ENCODE peak calls at places on chromosomes 13 and 19, in eight cellular contexts. One of them, this sample, is unnamed.

GRCh38 chr13:94351292-94352000 is 128.0 kb downstream of the DCT start:
- DNase-seq in amniotic stem cell: no peak
- DNase-seq in T-helper 9 cell: no peak
- DNase-seq in T-helper 17 cell: no peak
- DNase-seq in activated T-cell treated with anti-CD3 and anti-CD28 coated beads, Interleukin-2, amount 50 U/mL, for 72 hours: peak; percentile 36
- DNase-seq in NCI-H345: no peak
- DNase-seq in non-pigmented ciliary epithelial cell: no peak
- DNase-seq in stimulated activated CD4-positive, alpha-beta T cell treated with anti-CD3 and anti-CD28 coated beads, Interleukin-2, amount 100 ng/mL, for 24 hours: peak; percentile 15
- DNase-seq in this sample: no peak

GRCh38 chr19:55259540-55260210 is 858 bp upstream of the PPP6R1 start:
- DNase-seq in NCI-H345: no peak
- DNase-seq in stimulated activated CD4-positive, alpha-beta T cell treated with anti-CD3 and anti-CD28 coated beads, Interleukin-2, amount 100 ng/mL, for 24 hours: no peak
- DNase-seq in amniotic stem cell: no peak
- DNase-seq in activated T-cell treated with anti-CD3 and anti-CD28 coated beads, Interleukin-2, amount 50 U/mL, for 72 hours: no peak
- DNase-seq in T-helper 9 cell: no peak
- DNase-seq in T-helper 17 cell: no peak
- DNase-seq in non-pigmented ciliary epithelial cell: no peak
- DNase-seq in this sample: no peak

GRCh38 chr13:98766120-98766519 is 13.6 kb upstream of the SLC15A1 start:
- DNase-seq in activated T-cell treated with anti-CD3 and anti-CD28 coated beads, Interleukin-2, amount 50 U/mL, for 72 hours: no peak
- DNase-seq in stimulated activated CD4-positive, alpha-beta T cell treated with anti-CD3 and anti-CD28 coated beads, Interleukin-2, amount 100 ng/mL, for 24 hours: no peak
- DNase-seq in NCI-H345: peak; percentile 9
- DNase-seq in T-helper 9 cell: no peak
- DNase-seq in non-pigmented ciliary epithelial cell: no peak
- DNase-seq in amniotic stem cell: no peak
- DNase-seq in T-helper 17 cell: no peak
- DNase-seq in this sample: peak; percentile 22

GRCh38 chr13:72565893-72566292 is 161.5 kb downstream of the MZT1 start:
- DNase-seq in T-helper 9 cell: no peak
- DNase-seq in stimulated activated CD4-positive, alpha-beta T cell treated with anti-CD3 and anti-CD28 coated beads, Interleukin-2, amount 100 ng/mL, for 24 hours: no peak
- DNase-seq in non-pigmented ciliary epithelial cell: no peak
- DNase-seq in T-helper 17 cell: no peak
- DNase-seq in amniotic stem cell: peak; percentile 44
- DNase-seq in activated T-cell treated with anti-CD3 and anti-CD28 coated beads, Interleukin-2, amount 50 U/mL, for 72 hours: no peak
- DNase-seq in NCI-H345: peak; percentile 37
- DNase-seq in this sample: peak; percentile 43

GRCh38 chr13:35976126-35976525 is 155.1 kb downstream of the DCLK1 start:
- DNase-seq in stimulated activated CD4-positive, alpha-beta T cell treated with anti-CD3 and anti-CD28 coated beads, Interleukin-2, amount 100 ng/mL, for 24 hours: no peak
- DNase-seq in non-pigmented ciliary epithelial cell: no peak
- DNase-seq in T-helper 17 cell: no peak
- DNase-seq in T-helper 9 cell: no peak
- DNase-seq in activated T-cell treated with anti-CD3 and anti-CD28 coated beads, Interleukin-2, amount 50 U/mL, for 72 hours: no peak
- DNase-seq in amniotic stem cell: no peak
- DNase-seq in NCI-H345: no peak
- DNase-seq in this sample: no peak

GRCh38 chr19:35715981-35716734 is 1.6 kb upstream of the KMT2B start:
- DNase-seq in activated T-cell treated with anti-CD3 and anti-CD28 coated beads, Interleukin-2, amount 50 U/mL, for 72 hours: no peak
- DNase-seq in T-helper 17 cell: no peak
- DNase-seq in stimulated activated CD4-positive, alpha-beta T cell treated with anti-CD3 and anti-CD28 coated beads, Interleukin-2, amount 100 ng/mL, for 24 hours: peak; percentile 41
- DNase-seq in T-helper 9 cell: no peak
- DNase-seq in amniotic stem cell: no peak
- DNase-seq in NCI-H345: peak; percentile 74
- DNase-seq in non-pigmented ciliary epithelial cell: no peak
- DNase-seq in this sample: no peak

GRCh38 chr19:8155318-8155717 is 5.9 kb upstream of the FBN3 start:
- DNase-seq in T-helper 17 cell: no peak
- DNase-seq in activated T-cell treated with anti-CD3 and anti-CD28 coated beads, Interleukin-2, amount 50 U/mL, for 72 hours: no peak
- DNase-seq in T-helper 9 cell: no peak
- DNase-seq in amniotic stem cell: no peak
- DNase-seq in stimulated activated CD4-positive, alpha-beta T cell treated with anti-CD3 and anti-CD28 coated beads, Interleukin-2, amount 100 ng/mL, for 24 hours: no peak
- DNase-seq in non-pigmented ciliary epithelial cell: no peak
- DNase-seq in NCI-H345: no peak
- DNase-seq in this sample: no peak

GRCh38 chr19:39209196-39209595 is 5.1 kb upstream of the SYCN start:
- DNase-seq in activated T-cell treated with anti-CD3 and anti-CD28 coated beads, Interleukin-2, amount 50 U/mL, for 72 hours: no peak
- DNase-seq in T-helper 9 cell: no peak
- DNase-seq in stimulated activated CD4-positive, alpha-beta T cell treated with anti-CD3 and anti-CD28 coated beads, Interleukin-2, amount 100 ng/mL, for 24 hours: no peak
- DNase-seq in T-helper 17 cell: no peak
- DNase-seq in NCI-H345: no peak
- DNase-seq in non-pigmented ciliary epithelial cell: no peak
- DNase-seq in amniotic stem cell: no peak
- DNase-seq in this sample: no peak

GRCh38 chr13:27644302-27644701 is 22.6 kb downstream of the POLR1D start:
- DNase-seq in NCI-H345: no peak
- DNase-seq in T-helper 9 cell: no peak
- DNase-seq in stimulated activated CD4-positive, alpha-beta T cell treated with anti-CD3 and anti-CD28 coated beads, Interleukin-2, amount 100 ng/mL, for 24 hours: no peak
- DNase-seq in amniotic stem cell: no peak
- DNase-seq in non-pigmented ciliary epithelial cell: no peak
- DNase-seq in T-helper 17 cell: no peak
- DNase-seq in activated T-cell treated with anti-CD3 and anti-CD28 coated beads, Interleukin-2, amount 50 U/mL, for 72 hours: no peak
- DNase-seq in this sample: no peak

GRCh38 chr13:39656325-39656677 is 839 bp downstream of the COG6 start:
- DNase-seq in activated T-cell treated with anti-CD3 and anti-CD28 coated beads, Interleukin-2, amount 50 U/mL, for 72 hours: no peak
- DNase-seq in NCI-H345: no peak
- DNase-seq in T-helper 9 cell: no peak
- DNase-seq in amniotic stem cell: no peak
- DNase-seq in stimulated activated CD4-positive, alpha-beta T cell treated with anti-CD3 and anti-CD28 coated beads, Interleukin-2, amount 100 ng/mL, for 24 hours: no peak
- DNase-seq in non-pigmented ciliary epithelial cell: no peak
- DNase-seq in T-helper 17 cell: no peak
- DNase-seq in this sample: no peak

GRCh38 chr13:49435992-49436391 is 7.9 kb downstream of the CAB39L start:
- DNase-seq in activated T-cell treated with anti-CD3 and anti-CD28 coated beads, Interleukin-2, amount 50 U/mL, for 72 hours: no peak
- DNase-seq in NCI-H345: no peak
- DNase-seq in T-helper 9 cell: no peak
- DNase-seq in amniotic stem cell: no peak
- DNase-seq in T-helper 17 cell: no peak
- DNase-seq in non-pigmented ciliary epithelial cell: no peak
- DNase-seq in stimulated activated CD4-positive, alpha-beta T cell treated with anti-CD3 and anti-CD28 coated beads, Interleukin-2, amount 100 ng/mL, for 24 hours: no peak
- DNase-seq in this sample: no peak

GRCh38 chr19:38975214-38975860 is at the start of gene FBXO17:
- DNase-seq in activated T-cell treated with anti-CD3 and anti-CD28 coated beads, Interleukin-2, amount 50 U/mL, for 72 hours: no peak
- DNase-seq in amniotic stem cell: peak; percentile 15
- DNase-seq in non-pigmented ciliary epithelial cell: no peak
- DNase-seq in stimulated activated CD4-positive, alpha-beta T cell treated with anti-CD3 and anti-CD28 coated beads, Interleukin-2, amount 100 ng/mL, for 24 hours: no peak
- DNase-seq in T-helper 17 cell: no peak
- DNase-seq in NCI-H345: no peak
- DNase-seq in T-helper 9 cell: no peak
- DNase-seq in this sample: no peak

GRCh38 chr19:55062735-55063491 is at the start of gene RDH13:
- DNase-seq in non-pigmented ciliary epithelial cell: peak; percentile 71
- DNase-seq in amniotic stem cell: peak; percentile 85
- DNase-seq in stimulated activated CD4-positive, alpha-beta T cell treated with anti-CD3 and anti-CD28 coated beads, Interleukin-2, amount 100 ng/mL, for 24 hours: peak; percentile 100
- DNase-seq in T-helper 17 cell: peak; percentile 97
- DNase-seq in T-helper 9 cell: peak; percentile 99
- DNase-seq in NCI-H345: peak; percentile 92
- DNase-seq in activated T-cell treated with anti-CD3 and anti-CD28 coated beads, Interleukin-2, amount 50 U/mL, for 72 hours: peak; percentile 98
- DNase-seq in this sample: peak; percentile 89

GRCh38 chr13:91142572-91142971 is 204.9 kb upstream of the MIR17HG start:
- DNase-seq in T-helper 17 cell: no peak
- DNase-seq in stimulated activated CD4-positive, alpha-beta T cell treated with anti-CD3 and anti-CD28 coated beads, Interleukin-2, amount 100 ng/mL, for 24 hours: no peak
- DNase-seq in T-helper 9 cell: no peak
- DNase-seq in non-pigmented ciliary epithelial cell: peak; percentile 35
- DNase-seq in activated T-cell treated with anti-CD3 and anti-CD28 coated beads, Interleukin-2, amount 50 U/mL, for 72 hours: no peak
- DNase-seq in NCI-H345: peak; percentile 37
- DNase-seq in amniotic stem cell: no peak
- DNase-seq in this sample: peak; percentile 47

GRCh38 chr13:52838433-52839107 is 9.9 kb downstream of the PCDH8 start:
- DNase-seq in T-helper 9 cell: no peak
- DNase-seq in NCI-H345: no peak
- DNase-seq in non-pigmented ciliary epithelial cell: no peak
- DNase-seq in amniotic stem cell: no peak
- DNase-seq in T-helper 17 cell: no peak
- DNase-seq in stimulated activated CD4-positive, alpha-beta T cell treated with anti-CD3 and anti-CD28 coated beads, Interleukin-2, amount 100 ng/mL, for 24 hours: no peak
- DNase-seq in activated T-cell treated with anti-CD3 and anti-CD28 coated beads, Interleukin-2, amount 50 U/mL, for 72 hours: no peak
- DNase-seq in this sample: no peak

GRCh38 chr19:35357867-35358573 is at the start of gene FFAR3:
- DNase-seq in NCI-H345: no peak
- DNase-seq in non-pigmented ciliary epithelial cell: no peak
- DNase-seq in amniotic stem cell: no peak
- DNase-seq in T-helper 17 cell: no peak
- DNase-seq in stimulated activated CD4-positive, alpha-beta T cell treated with anti-CD3 and anti-CD28 coated beads, Interleukin-2, amount 100 ng/mL, for 24 hours: peak; percentile 26
- DNase-seq in activated T-cell treated with anti-CD3 and anti-CD28 coated beads, Interleukin-2, amount 50 U/mL, for 72 hours: no peak
- DNase-seq in T-helper 9 cell: no peak
- DNase-seq in this sample: no peak

GRCh38 chr13:51797664-51798488 is 6.1 kb downstream of the DHRS12 start:
- DNase-seq in amniotic stem cell: peak; percentile 46
- DNase-seq in NCI-H345: peak; percentile 65
- DNase-seq in T-helper 9 cell: peak; percentile 33
- DNase-seq in non-pigmented ciliary epithelial cell: no peak
- DNase-seq in T-helper 17 cell: no peak
- DNase-seq in activated T-cell treated with anti-CD3 and anti-CD28 coated beads, Interleukin-2, amount 50 U/mL, for 72 hours: peak; percentile 66
- DNase-seq in stimulated activated CD4-positive, alpha-beta T cell treated with anti-CD3 and anti-CD28 coated beads, Interleukin-2, amount 100 ng/mL, for 24 hours: peak; percentile 51
- DNase-seq in this sample: peak; percentile 38

GRCh38 chr13:75960538-75960994 is 324.4 kb downstream of the LMO7 start:
- DNase-seq in non-pigmented ciliary epithelial cell: no peak
- DNase-seq in activated T-cell treated with anti-CD3 and anti-CD28 coated beads, Interleukin-2, amount 50 U/mL, for 72 hours: no peak
- DNase-seq in T-helper 9 cell: no peak
- DNase-seq in amniotic stem cell: no peak
- DNase-seq in T-helper 17 cell: no peak
- DNase-seq in stimulated activated CD4-positive, alpha-beta T cell treated with anti-CD3 and anti-CD28 coated beads, Interleukin-2, amount 100 ng/mL, for 24 hours: no peak
- DNase-seq in NCI-H345: no peak
- DNase-seq in this sample: no peak

GRCh38 chr13:100138859-100139491 is 50.1 kb downstream of the PCCA start:
- DNase-seq in T-helper 9 cell: no peak
- DNase-seq in activated T-cell treated with anti-CD3 and anti-CD28 coated beads, Interleukin-2, amount 50 U/mL, for 72 hours: no peak
- DNase-seq in T-helper 17 cell: no peak
- DNase-seq in stimulated activated CD4-positive, alpha-beta T cell treated with anti-CD3 and anti-CD28 coated beads, Interleukin-2, amount 100 ng/mL, for 24 hours: no peak
- DNase-seq in amniotic stem cell: no peak
- DNase-seq in non-pigmented ciliary epithelial cell: no peak
- DNase-seq in NCI-H345: no peak
- DNase-seq in this sample: no peak